ENCODE peak calls at places on chromosomes 6 and 20, in five cellular contexts. N, K, D, U and H are unnamed samples.

GRCh38 chr20:20856306-20856705 is 143.9 kb upstream of the RALGAPA2 start:
- DNase-seq in D (no peak), N (no peak), U (no peak), K (no peak), H (no peak)

GRCh38 chr6:29696147-29697129 is 15.5 kb upstream of the ZFP57 start:
- DNase-seq in D (no peak), U (no peak), K (no peak), N (no peak), H (no peak)

GRCh38 chr6:3293271-3294155 is 34.8 kb downstream of the PSMG4 start:
- DNase-seq in D (peak; percentile 14), N (no peak), K (no peak), U (no peak), H (no peak)

GRCh38 chr6:104995989-104996617 is 39.2 kb downstream of the LIN28B start:
- DNase-seq in K (peak; percentile 10), N (no peak), D (no peak), U (no peak), H (no peak)

GRCh38 chr6:122014961-122015360 is 384.5 kb upstream of the HSF2 start:
- DNase-seq in D (no peak), N (no peak), K (no peak), U (no peak), H (no peak)

GRCh38 chr6:165769401-165769800 is 106.4 kb upstream of the PDE10A start:
- DNase-seq in K (no peak), U (no peak), D (no peak), N (no peak), H (no peak)

GRCh38 chr6:26217714-26218075 is 130.5 kb downstream of the HFE start:
- DNase-seq in K (no peak), D (no peak), N (no peak), U (no peak), H (no peak)

GRCh38 chr6:126038234-126038633 is 51.9 kb downstream of the TRMT11 start:
- DNase-seq in U (no peak), D (no peak), K (no peak), N (no peak), H (no peak)

GRCh38 chr6:84362180-84362821 is 134.9 kb upstream of the CEP162 start:
- DNase-seq in N (no peak), K (no peak), U (no peak), D (no peak), H (no peak)

GRCh38 chr20:227439-228105 is 514 bp downstream of the DEFB129 start:
- DNase-seq in D (no peak), K (no peak), U (no peak), N (no peak), H (no peak)

GRCh38 chr6:38262609-38263008 is 377.1 kb downstream of the BTBD9 start:
- DNase-seq in N (no peak), K (no peak), D (no peak), U (no peak), H (no peak)

GRCh38 chr6:142842423-142843261 is 102.3 kb downstream of the HIVEP2 start:
- DNase-seq in D (no peak), U (no peak), N (no peak), K (no peak), H (no peak)

GRCh38 chr6:109073344-109074235 is 21.1 kb downstream of the SESN1 start:
- DNase-seq in U (peak; percentile 57), N (no peak), D (no peak), K (peak; percentile 54), H (no peak)

GRCh38 chr6:21898107-21898796 is 304.7 kb downstream of the SOX4 start:
- DNase-seq in K (no peak), N (no peak), U (no peak), D (no peak), H (no peak)

GRCh38 chr6:57222684-57223077 is 574 bp upstream of the RAB23 start:
- DNase-seq in N (no peak), K (no peak), D (no peak), U (no peak), H (no peak)

GRCh38 chr6:150894935-150895686 is 29.6 kb downstream of the MTHFD1L start:
- DNase-seq in N (no peak), K (no peak), U (no peak), D (no peak), H (no peak)

GRCh38 chr6:14037402-14038277 is 79.9 kb upstream of the CD83 start:
- DNase-seq in K (no peak), D (no peak), U (no peak), N (no peak), H (peak; percentile 58)

GRCh38 chr6:137240168-137240567 is 21.0 kb upstream of the IFNGR1 start:
- DNase-seq in U (no peak), K (no peak), D (no peak), N (no peak), H (no peak)

GRCh38 chr6:130034815-130035146 is 16.4 kb downstream of the L3MBTL3 start:
- DNase-seq in N (no peak), D (no peak), U (no peak), K (no peak), H (no peak)

GRCh38 chr6:170553686-170554085 is 483 bp upstream of the TBP start:
- DNase-seq in U (no peak), D (no peak), N (no peak), K (peak; percentile 47), H (no peak)

GRCh38 chr20:46168438-46168837 is 50.3 kb downstream of the CD40 start:
- DNase-seq in D (no peak), N (no peak), K (no peak), U (no peak), H (no peak)

GRCh38 chr6:38443341-38443740 is 196.4 kb downstream of the BTBD9 start:
- DNase-seq in N (no peak), K (no peak), D (no peak), U (no peak), H (no peak)

GRCh38 chr6:161850572-161850971 is 576.7 kb upstream of the AGPAT4 start:
- DNase-seq in D (no peak), K (no peak), U (no peak), N (no peak), H (no peak)

GRCh38 chr20:50821994-50822393 is 27.1 kb downstream of the BCAS4 start:
- DNase-seq in K (no peak), U (no peak), D (no peak), N (no peak), H (no peak)

GRCh38 chr6:169172435-169172834 is 81.2 kb downstream of the THBS2 start:
- DNase-seq in D (no peak), N (no peak), U (no peak), K (no peak), H (peak; percentile 80)

GRCh38 chr6:81226957-81227356 is 525.5 kb downstream of the TENT5A start:
- DNase-seq in K (no peak), D (no peak), N (no peak), U (no peak), H (no peak)

GRCh38 chr20:47348539-47349142 is 7.9 kb downstream of the ZMYND8 start:
- DNase-seq in D (no peak), N (no peak), U (no peak), K (no peak), H (no peak)

GRCh38 chr6:160188773-160189172 is 67.2 kb downstream of the SLC22A1 start:
- DNase-seq in N (no peak), U (no peak), K (no peak), D (no peak), H (no peak)

GRCh38 chr20:53071833-53072232 is 99.7 kb downstream of the TSHZ2 start:
- DNase-seq in K (no peak), N (no peak), U (no peak), D (no peak), H (no peak)

GRCh38 chr20:53069121-53069520 is 97.0 kb downstream of the TSHZ2 start:
- DNase-seq in K (no peak), U (no peak), N (no peak), D (no peak), H (no peak)

GRCh38 chr20:53070714-53071392 is 98.7 kb downstream of the TSHZ2 start:
- DNase-seq in K (no peak), D (no peak), N (no peak), U (no peak), H (no peak)

GRCh38 chr20:53068241-53068640 is 96.1 kb downstream of the TSHZ2 start:
- DNase-seq in K (no peak), U (no peak), N (no peak), D (no peak), H (no peak)

DNA sequence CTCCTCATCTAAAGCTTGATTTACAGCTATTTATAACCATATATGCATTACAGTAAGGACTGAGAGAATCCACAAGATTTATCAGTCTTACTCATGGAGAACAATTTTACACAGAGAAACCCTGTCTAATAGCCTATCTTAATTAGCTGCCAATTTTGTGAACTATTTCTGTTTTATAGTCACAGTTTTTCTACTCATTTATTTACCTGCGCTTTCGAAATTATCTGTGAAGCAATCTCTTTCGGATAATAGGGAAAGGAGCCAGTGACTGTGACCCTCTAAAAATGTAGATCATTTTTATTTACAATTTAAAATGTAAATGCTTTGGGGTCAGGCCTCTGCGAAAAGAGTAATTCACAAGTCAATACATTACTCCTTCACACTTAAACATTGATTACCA is 98.1 kb downstream of the TSHZ2 start:
- DNase-seq in K (no peak), D (no peak), N (no peak), U (no peak), H (no peak)
- TF ChIP-seq POLR2A in K (no peak), D (no peak), N (no peak), U (no peak), H (no peak)

DNA sequence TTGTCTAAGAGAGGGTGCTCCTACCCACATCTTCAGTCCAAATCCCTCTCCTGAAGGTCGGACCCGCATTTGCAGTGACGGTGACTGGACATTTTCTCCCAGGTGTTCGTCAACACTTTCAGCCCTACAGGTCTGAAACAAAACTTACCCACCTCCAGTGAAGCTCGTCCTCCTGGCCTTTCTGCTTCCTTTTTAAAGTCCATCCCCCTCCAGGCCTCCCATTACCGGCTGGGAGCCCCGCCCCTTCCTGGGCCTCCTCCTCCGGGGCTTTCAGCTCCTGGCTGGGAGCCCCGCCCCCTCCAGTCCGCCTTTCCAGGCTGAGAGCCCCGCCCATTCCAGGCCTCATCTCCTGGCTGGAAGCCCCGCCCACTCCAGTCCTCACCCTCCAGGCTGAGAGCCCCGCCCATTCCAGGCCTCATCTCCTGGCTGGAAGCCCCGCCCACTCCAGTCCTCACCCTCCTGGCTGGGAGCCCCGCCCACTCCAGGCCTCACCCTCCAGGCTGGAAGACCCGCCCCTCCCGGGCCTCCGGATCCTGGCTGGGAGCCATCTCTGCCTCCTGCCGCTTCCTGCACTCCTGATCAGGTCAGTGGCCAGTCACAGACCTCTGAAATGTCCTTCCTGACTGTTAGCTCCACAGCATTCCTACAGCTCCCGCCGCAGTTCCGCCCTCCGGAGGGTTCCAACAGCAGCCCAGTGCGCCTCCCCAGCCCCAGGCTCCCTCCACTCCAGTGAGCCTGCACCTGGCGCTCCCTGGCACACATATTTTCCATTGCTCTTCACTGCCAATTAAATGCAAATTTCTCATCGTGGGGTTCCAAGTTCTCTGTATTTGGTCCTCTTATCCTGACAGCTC is 98.5 kb downstream of the LY86 start:
- DNase-seq in K (peak; percentile 69), U (peak; percentile 91), N (peak; percentile 100), D (peak; percentile 85), H (peak; percentile 93)
- TF ChIP-seq POLR2A in K (no peak), U (no peak), N (peak; percentile 89), D (no peak), H (peak; percentile 41)

GRCh38 chr6:11277275-11278206 is 45.1 kb upstream of the NEDD9 start:
- DNase-seq in N (no peak), K (peak; percentile 46), D (peak; percentile 59), U (peak; percentile 34), H (no peak)
- TF ChIP-seq POLR2A in N (no peak), K (no peak), D (no peak), U (no peak), H (no peak)

DNA sequence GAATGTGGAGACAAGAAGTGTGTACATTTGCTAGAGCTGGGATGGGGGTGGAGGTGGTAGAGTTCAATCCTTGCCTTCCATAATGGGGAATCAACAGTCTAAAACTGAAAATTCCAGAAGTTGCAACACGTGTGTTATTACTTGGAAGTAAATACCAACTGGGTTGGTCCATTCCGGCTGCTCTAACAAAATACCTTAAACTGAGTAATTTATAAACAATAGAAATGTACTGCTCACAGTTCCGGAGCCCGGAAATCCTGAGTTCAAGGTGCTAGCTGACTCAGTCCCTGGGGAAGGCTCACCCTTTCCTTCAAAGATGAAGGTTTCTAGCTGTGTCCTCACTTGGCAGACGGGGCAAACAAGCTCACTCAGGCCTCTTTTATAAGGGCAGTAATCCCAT is 59.0 kb downstream of the RIN2 start:
- DNase-seq in K (no peak), D (no peak), N (no peak), U (no peak), H (peak; percentile 24)
- TF ChIP-seq POLR2A in K (no peak), D (no peak), N (no peak), U (no peak), H (no peak)